ENCODE peak calls at places on chromosomes 13 and 19, in five cellular contexts. O is breast epithelium; Z is effector memory CD4-positive, alpha-beta T cell; B is HL-60; J is SK-N-MC. X is an unnamed sample.

GRCh38 chr19:4442846-4443146 is 14.8 kb downstream of the UBXN6 start:
- DNase-seq in O (no peak), Z (no peak), B (no peak), J (no peak), X (no peak)

GRCh38 chr13:114120486-114121430 is 11.7 kb downstream of the RASA3 start:
- DNase-seq in O (no peak), Z (no peak), B (no peak), J (no peak), X (no peak)

GRCh38 chr19:11538232-11539036 is at the start of gene CNN1:
- DNase-seq in O (peak), Z (no peak), B (no peak), J (no peak), X (no peak)

GRCh38 chr13:50999641-51000040 is 90.0 kb downstream of the RNASEH2B start:
- DNase-seq in O (no peak), Z (no peak), B (no peak), J (no peak), X (no peak)

GRCh38 chr19:29940971-29941585 is 961 bp upstream of the URI1 start:
- DNase-seq in O (no peak), Z (no peak), B (no peak), J (no peak), X (no peak)

GRCh38 chr19:2491130-2491801 is 15.3 kb downstream of the GADD45B start:
- DNase-seq in O (peak), Z (no peak), B (no peak), J (no peak), X (peak)

GRCh38 chr19:49019242-49019932 is 2.5 kb upstream of the LHB start:
- DNase-seq in O (peak), Z (peak), B (no peak), J (no peak), X (peak)

GRCh38 chr19:30064021-30064699 is 122.1 kb downstream of the URI1 start:
- DNase-seq in O (no peak), Z (no peak), B (no peak), J (no peak), X (no peak)

GRCh38 chr13:74443623-74444022 is 309.4 kb upstream of the KLF12 start:
- DNase-seq in O (no peak), Z (no peak), B (no peak), J (no peak), X (peak)

GRCh38 chr19:2983351-2984195 is 6.2 kb downstream of the TLE6 start:
- DNase-seq in O (peak), Z (no peak), B (no peak), J (no peak), X (peak)

GRCh38 chr19:54478677-54479266 is 5.7 kb upstream of the CDC42EP5 start:
- DNase-seq in O (no peak), Z (no peak), B (no peak), J (no peak), X (peak)

GRCh38 chr13:84405286-84405685 is 523.0 kb upstream of the SLITRK1 start:
- DNase-seq in O (no peak), Z (no peak), B (no peak), J (no peak), X (no peak)

GRCh38 chr19:35090795-35091214 is 24.8 kb upstream of the FXYD3 start:
- DNase-seq in O (no peak), Z (no peak), B (no peak), J (no peak), X (no peak)

GRCh38 chr13:87123987-87124784 is 547.0 kb upstream of the SLITRK5 start:
- DNase-seq in O (no peak), Z (no peak), B (no peak), J (peak), X (peak)

GRCh38 chr13:113401452-113402415 is 37.8 kb upstream of the GRTP1 start:
- DNase-seq in O (no peak), Z (no peak), B (no peak), J (no peak), X (no peak)

GRCh38 chr19:52197964-52198363 is 8.1 kb downstream of the PPP2R1A start:
- DNase-seq in O (no peak), Z (no peak), B (no peak), J (no peak), X (no peak)

GRCh38 chr13:97757807-97758206 is 195.7 kb upstream of the IPO5 start:
- DNase-seq in O (no peak), Z (no peak), B (no peak), J (peak), X (no peak)

GRCh38 chr19:33385956-33386355 is 12.4 kb downstream of the CEBPG start:
- DNase-seq in O (no peak), Z (no peak), B (no peak), J (no peak), X (no peak)

GRCh38 chr19:3578390-3578789 is 5.6 kb downstream of the HMG20B start:
- DNase-seq in O (no peak), Z (no peak), B (no peak), J (no peak), X (no peak)

GRCh38 chr19:17747205-17748098 is 3.8 kb upstream of the FCHO1 start:
- DNase-seq in O (peak), Z (peak), B (peak), J (peak), X (peak)

GRCh38 chr13:92967923-92968322 is 258.7 kb upstream of the GPC6 start:
- DNase-seq in O (no peak), Z (no peak), B (no peak), J (no peak), X (peak)

GRCh38 chr13:41468631-41469030 is 11.3 kb downstream of the RGCC start:
- DNase-seq in O (no peak), Z (no peak), B (no peak), J (no peak), X (peak)

GRCh38 chr13:35884211-35884610 is 247.0 kb downstream of the DCLK1 start:
- DNase-seq in O (no peak), Z (no peak), B (no peak), J (no peak), X (no peak)

GRCh38 chr19:16248380-16249023 is 50.8 kb downstream of the AP1M1 start:
- DNase-seq in O (no peak), Z (no peak), B (no peak), J (no peak), X (no peak)

GRCh38 chr13:32823597-32823996 is 192.6 kb upstream of the KL start:
- DNase-seq in O (no peak), Z (no peak), B (no peak), J (no peak), X (no peak)

GRCh38 chr13:32821149-32821688 is 195.0 kb upstream of the KL start:
- DNase-seq in O (no peak), Z (no peak), B (no peak), J (no peak), X (no peak)

GRCh38 chr13:32824061-32824460 is 192.2 kb upstream of the KL start:
- DNase-seq in O (no peak), Z (no peak), B (no peak), J (no peak), X (no peak)

GRCh38 chr13:32825481-32825880 is 190.7 kb upstream of the KL start:
- DNase-seq in O (no peak), Z (no peak), B (no peak), J (no peak), X (no peak)

GRCh38 chr13:32824671-32825070 is 191.6 kb upstream of the KL start:
- DNase-seq in O (no peak), Z (no peak), B (no peak), J (no peak), X (peak)
- H3K27ac ChIP-seq in O (no peak), Z (no peak), B (no peak), J (no peak), X (peak)

GRCh38 chr19:42115705-42116104 is 16.5 kb downstream of the POU2F2 start:
- DNase-seq in O (no peak), Z (no peak), B (no peak), J (no peak), X (no peak)

GRCh38 chr19:42115219-42115618 is 17.0 kb downstream of the POU2F2 start:
- DNase-seq in O (no peak), Z (no peak), B (no peak), J (no peak), X (no peak)

GRCh38 chr19:42113641-42114348 is 18.5 kb downstream of the POU2F2 start:
- DNase-seq in O (no peak), Z (no peak), B (no peak), J (no peak), X (peak)

GRCh38 chr19:42116308-42117075 is 15.8 kb downstream of the POU2F2 start:
- DNase-seq in O (no peak), Z (no peak), B (no peak), J (no peak), X (no peak)

DNA sequence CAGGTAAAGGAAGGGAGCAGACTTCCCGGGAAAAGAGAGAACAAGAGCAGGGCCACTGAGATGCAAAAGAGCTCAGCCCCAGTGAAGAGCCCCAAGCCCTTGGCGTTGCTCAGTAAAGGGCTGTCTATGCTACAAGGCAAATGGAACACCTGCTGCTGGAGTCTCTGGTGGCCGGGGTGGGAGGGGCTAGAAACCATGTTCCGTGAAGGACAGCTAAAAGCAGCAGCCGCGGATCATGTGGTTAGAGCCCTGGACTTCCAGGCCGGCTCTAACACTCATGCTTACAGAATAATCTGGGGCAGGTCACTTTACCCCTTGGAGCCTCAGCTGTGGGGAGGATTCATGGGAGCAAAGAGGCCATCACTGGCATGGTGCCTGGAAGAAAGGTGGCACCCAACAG is 17.8 kb downstream of the POU2F2 start:
- DNase-seq in O (no peak), Z (no peak), B (no peak), J (no peak), X (no peak)
- H3K4me3 ChIP-seq in O (no peak), Z (no peak), B (no peak), J (no peak), X (peak)

GRCh38 chr19:46349311-46349993 is 2.6 kb downstream of the PPP5C start:
- DNase-seq in O (no peak), Z (no peak), B (no peak), J (no peak), X (no peak)

GRCh38 chr19:46345157-46345556 is 1.7 kb upstream of the PPP5C start:
- DNase-seq in O (no peak), Z (no peak), B (no peak), J (no peak), X (no peak)

GRCh38 chr19:46346821-46347571 is at the start of gene PPP5C:
- DNase-seq in O (peak), Z (peak), B (peak), J (no peak), X (peak)

GRCh38 chr19:46347985-46348384 is 1.1 kb downstream of the PPP5C start:
- DNase-seq in O (no peak), Z (no peak), B (no peak), J (no peak), X (no peak)

DNA sequence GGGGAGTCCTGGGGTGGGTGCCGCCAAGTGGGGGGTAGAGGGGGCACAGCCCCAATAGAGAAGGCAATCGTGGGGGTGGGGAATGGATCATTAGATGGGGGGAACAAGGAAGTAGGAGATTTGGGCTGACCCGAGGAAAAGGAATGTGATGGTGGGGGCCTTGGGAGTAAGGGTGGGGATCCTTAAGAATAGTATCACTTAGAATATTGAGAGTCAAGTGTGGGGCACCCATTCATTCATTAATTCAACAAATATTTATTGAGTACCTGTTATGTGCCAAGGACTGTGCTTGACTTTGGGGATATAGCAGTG is 641 bp downstream of the PPP5C start:
- DNase-seq in O (no peak), Z (no peak), B (no peak), J (no peak), X (no peak)
- H3K27ac ChIP-seq in O (peak), Z (peak), B (peak), J (no peak), X (peak)

DNA sequence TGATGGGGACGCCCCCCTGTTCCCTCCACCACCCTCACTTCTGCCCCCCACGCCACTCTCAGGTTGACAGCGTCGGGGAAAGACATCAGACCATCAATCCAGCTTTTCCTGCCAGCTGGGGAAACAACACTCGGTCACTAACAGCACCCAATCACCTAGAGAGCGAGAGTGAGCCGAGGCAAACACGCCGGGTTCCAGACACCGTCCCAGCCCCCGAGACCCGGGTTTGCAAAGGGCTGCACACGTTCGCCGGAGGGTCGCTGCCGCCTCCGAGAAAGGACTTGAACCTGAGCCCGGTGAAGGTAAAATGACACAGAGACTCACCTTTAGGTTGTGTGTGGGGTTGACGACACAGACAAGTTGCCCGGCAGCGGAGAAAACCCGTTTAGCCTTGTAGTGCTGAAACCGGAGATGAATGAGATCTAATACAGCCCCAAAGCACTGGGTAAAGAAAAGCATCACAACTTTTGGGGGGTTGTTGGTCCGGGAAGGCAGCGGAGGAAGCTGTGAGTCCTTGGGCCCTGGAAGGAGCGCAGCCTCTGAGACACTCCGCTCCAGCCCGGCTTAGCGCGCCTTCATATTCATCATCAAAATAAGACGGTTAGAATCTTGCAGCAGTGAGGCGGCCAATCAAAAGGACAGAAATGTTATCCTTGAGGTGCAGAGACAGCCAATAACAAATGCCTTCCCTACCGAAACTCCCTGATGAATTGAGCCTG is at the start of gene SIAH3:
- DNase-seq in O (no peak), Z (no peak), B (no peak), J (peak), X (peak)
- H3K4me3 ChIP-seq in O (no peak), Z (peak), B (peak), J (peak), X (no peak)

DNA sequence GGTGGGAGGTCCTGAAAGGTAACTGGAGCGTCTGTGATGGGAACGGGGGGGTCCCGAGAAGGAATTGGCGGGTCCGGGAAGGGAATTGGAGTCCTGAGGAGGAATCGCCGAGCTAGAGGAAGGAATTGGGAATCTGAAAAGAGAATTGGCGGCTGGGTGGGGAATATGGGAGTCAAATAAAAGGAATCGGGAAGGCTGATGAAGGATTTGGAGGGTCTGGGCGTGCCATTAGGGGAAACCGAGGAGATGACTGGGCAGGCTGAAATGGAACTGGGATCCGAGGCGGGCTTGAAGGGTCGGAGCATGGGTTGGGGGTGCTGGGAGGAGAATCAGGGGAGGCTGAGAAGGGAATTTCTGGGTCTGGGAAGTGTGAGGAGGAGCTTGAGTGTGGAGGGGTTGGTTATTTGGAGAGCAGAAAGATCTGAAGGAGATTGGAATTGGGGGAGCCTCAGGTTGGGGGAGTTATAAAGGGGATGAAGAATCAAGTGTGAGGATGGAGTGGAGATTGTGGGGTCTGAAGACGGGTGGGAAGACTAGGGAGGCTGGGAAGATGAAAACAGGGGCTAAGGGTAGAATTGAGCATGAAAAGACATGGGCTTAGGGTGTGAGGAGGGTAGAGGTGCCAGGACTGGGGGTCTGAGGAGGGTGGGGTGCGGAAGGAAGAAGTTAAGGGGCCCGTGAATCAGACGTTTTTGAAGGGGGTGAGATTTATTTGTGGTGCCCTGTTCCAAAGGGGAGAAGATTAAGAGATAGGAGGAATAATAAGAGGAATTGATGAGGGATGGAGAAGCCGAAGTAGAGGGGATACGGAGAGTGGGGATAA is 728 bp downstream of the ACTN4 start:
- DNase-seq in O (no peak), Z (no peak), B (no peak), J (no peak), X (no peak)
- H3K27ac ChIP-seq in O (peak), Z (peak), B (peak), J (peak), X (peak)

GRCh38 chr13:100506600-100507422 is 81.8 kb downstream of the GGACT start:
- DNase-seq in O (no peak), Z (no peak), B (no peak), J (no peak), X (no peak)
- H3K4me3 ChIP-seq in O (no peak), Z (peak), B (no peak), J (no peak), X (no peak)

DNA sequence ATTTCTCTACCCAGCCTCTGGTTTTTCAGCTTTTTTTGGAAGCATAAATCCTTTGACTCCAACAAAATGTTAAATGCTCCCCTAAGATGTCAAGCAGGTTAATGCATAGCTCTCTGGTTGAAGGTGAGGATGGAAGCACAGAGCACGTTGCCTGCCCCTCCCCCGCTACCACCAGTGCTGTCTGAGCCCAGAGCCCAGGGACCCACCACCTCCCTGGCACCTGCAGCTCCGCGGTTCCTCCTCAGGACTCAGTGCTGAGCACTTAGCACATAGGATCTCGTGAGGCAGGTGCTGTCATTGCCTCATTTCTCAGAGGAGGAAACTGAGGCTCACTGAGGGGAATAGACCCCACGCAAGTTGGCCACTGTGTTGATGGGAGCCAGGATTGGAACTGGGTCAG is 48.6 kb downstream of the DPF1 start:
- DNase-seq in O (no peak), Z (no peak), B (no peak), J (no peak), X (no peak)
- H3K27ac ChIP-seq in O (no peak), Z (no peak), B (no peak), J (no peak), X (no peak)

X was measured in mammary epithelial cell.